ENCODE peak calls at places on chromosomes 3 and 15, in six cellular contexts. H is SJSA1, G is neural progenitor cell, X is GM23248, R is BE2C, D is testis. I is an unnamed sample.
A peak's percentile ranks its signal among the peaks of the same experiment; 100 is the strongest.

GRCh38 chr15:99212401-99212800 is 37.0 kb downstream of the TTC23 start:
- DNase-seq in D (peak; percentile 49), G (no peak), X (peak; percentile 24), R (peak; percentile 57), H (peak; percentile 88), I (no peak)

GRCh38 chr15:45340429-45340828 is 37.9 kb downstream of the GATM start:
- DNase-seq in X (no peak), D (no peak), G (no peak), H (no peak), R (no peak), I (no peak)

GRCh38 chr15:81723758-81724157 is 322.1 kb downstream of the MEX3B start:
- DNase-seq in D (no peak), X (no peak), H (no peak), G (no peak), R (no peak), I (no peak)

GRCh38 chr3:44892689-44893088 is 18.3 kb downstream of the TGM4 start:
- DNase-seq in D (no peak), H (no peak), X (no peak), R (no peak), G (no peak), I (no peak)

GRCh38 chr3:55690161-55690560 is 203.1 kb upstream of the WNT5A start:
- DNase-seq in H (no peak), D (no peak), X (no peak), G (peak; percentile 64), R (no peak), I (no peak)

GRCh38 chr3:46114324-46114988 is 87.2 kb upstream of the XCR1 start:
- DNase-seq in H (peak; percentile 51), G (no peak), X (peak; percentile 77), D (no peak), R (no peak), I (no peak)

GRCh38 chr3:133271491-133271890 is 128.4 kb upstream of the BFSP2 start:
- DNase-seq in X (peak; percentile 47), G (peak; percentile 18), H (no peak), D (no peak), R (no peak), I (no peak)

GRCh38 chr15:47516576-47517371 is 200.5 kb upstream of the SEMA6D start:
- DNase-seq in G (no peak), H (no peak), X (peak; percentile 78), R (no peak), D (no peak), I (no peak)

GRCh38 chr3:129224984-129225393 is 24.4 kb upstream of the COPG1 start:
- DNase-seq in R (peak; percentile 53), G (no peak), H (no peak), D (peak; percentile 91), X (peak; percentile 89), I (no peak)

GRCh38 chr15:39403674-39404117 is 177.2 kb upstream of the THBS1 start:
- DNase-seq in D (no peak), R (no peak), X (peak; percentile 57), G (no peak), H (no peak), I (no peak)

GRCh38 chr3:35857004-35857403 is 217.7 kb downstream of the ARPP21 start:
- DNase-seq in D (no peak), H (no peak), R (no peak), G (no peak), X (no peak), I (no peak)

GRCh38 chr15:34109775-34110663 is 8.1 kb downstream of the PGBD4 start:
- DNase-seq in R (peak; percentile 15), G (peak; percentile 32), D (no peak), X (peak; percentile 67), H (no peak), I (peak; percentile 47)

GRCh38 chr3:108486910-108487309 is 23.5 kb downstream of the MYH15 start:
- DNase-seq in H (no peak), D (no peak), X (peak; percentile 66), R (peak; percentile 76), G (no peak), I (peak; percentile 21)

GRCh38 chr3:39065197-39065596 is 13.4 kb downstream of the WDR48 start:
- DNase-seq in H (no peak), G (peak; percentile 69), X (peak; percentile 78), D (peak; percentile 28), R (peak; percentile 10), I (peak; percentile 36)

GRCh38 chr3:150602426-150603089 is 563 bp upstream of the SELENOT start:
- DNase-seq in R (no peak), H (no peak), X (peak; percentile 4), G (no peak), D (no peak), I (no peak)

GRCh38 chr15:56047354-56047753 is 53.9 kb upstream of the NEDD4 start:
- DNase-seq in G (no peak), D (no peak), X (peak; percentile 31), R (no peak), H (no peak), I (no peak)

GRCh38 chr3:45753095-45753494 is 43.2 kb downstream of the SLC6A20 start:
- DNase-seq in G (no peak), H (no peak), X (peak; percentile 15), R (no peak), D (no peak), I (no peak)

GRCh38 chr15:41980654-41981323 is 8.4 kb upstream of the EHD4 start:
- DNase-seq in R (no peak), D (no peak), H (peak; percentile 22), X (no peak), G (no peak), I (no peak)

GRCh38 chr3:18234717-18235335 is 190.3 kb downstream of the SATB1 start:
- DNase-seq in D (no peak), H (no peak), X (no peak), G (no peak), R (no peak), I (no peak)

GRCh38 chr3:13628841-13629551 is 80.1 kb downstream of the FBLN2 start:
- DNase-seq in H (no peak), G (no peak), R (no peak), X (no peak), D (no peak), I (no peak)

GRCh38 chr3:58462829-58463180 is 29.1 kb upstream of the KCTD6 start:
- DNase-seq in D (no peak), H (no peak), R (no peak), X (no peak), G (peak; percentile 14), I (no peak)

GRCh38 chr3:58463942-58464271 is 28.0 kb upstream of the KCTD6 start:
- DNase-seq in R (no peak), X (no peak), G (no peak), H (no peak), D (no peak), I (no peak)

GRCh38 chr3:58466899-58467563 is 24.9 kb upstream of the KCTD6 start:
- DNase-seq in X (no peak), H (no peak), G (no peak), R (no peak), D (no peak), I (no peak)

GRCh38 chr3:58464875-58465274 is 27.0 kb upstream of the KCTD6 start:
- DNase-seq in D (no peak), R (peak; percentile 9), H (no peak), X (peak; percentile 14), G (no peak), I (no peak)

GRCh38 chr3:58463181-58463941 is 28.5 kb upstream of the KCTD6 start:
- DNase-seq in R (peak; percentile 70), H (peak; percentile 83), G (peak; percentile 77), D (peak; percentile 75), X (peak; percentile 94), I (peak; percentile 87)
- H3K4me3 ChIP-seq in R (no peak overlapping the region), H (no peak overlapping the region), G (no peak overlapping the region), D (no peak overlapping the region), X (peak overlapping the region; percentile 48), I (no peak overlapping the region)

DNA sequence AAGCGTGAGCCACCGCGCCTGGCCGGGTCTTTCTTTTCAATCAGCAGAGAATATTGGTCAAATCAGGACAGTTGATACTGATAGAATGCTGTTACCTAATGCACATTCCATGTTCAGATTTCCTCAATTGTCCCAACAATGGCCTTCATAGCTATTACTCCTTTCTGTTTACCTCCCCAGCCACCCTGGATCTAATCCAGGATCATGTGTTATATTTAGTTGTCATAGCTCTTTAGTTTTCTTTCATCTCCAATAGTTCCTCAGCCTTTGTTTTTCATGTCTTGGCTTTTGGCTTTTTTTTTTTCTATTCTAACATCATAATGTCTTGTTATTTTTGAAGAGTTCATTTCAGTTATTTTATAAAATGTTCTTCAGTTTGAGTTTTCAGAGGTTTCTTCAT is 14.6 kb downstream of the USP3 start:
- DNase-seq in G (no peak), R (no peak), H (no peak), D (no peak), X (no peak), I (no peak)
- H3K4me1 ChIP-seq in G (peaks cover 21% of the 10 kb centered on the region), R (peaks cover 28% of the 10 kb centered on the region), H (peaks cover 42% of the 10 kb centered on the region), D (peaks cover 54% of the 10 kb centered on the region), X (peaks cover 47% of the 10 kb centered on the region), I (peaks cover 33% of the 10 kb centered on the region)

GRCh38 chr3:125351152-125351551 is 24.0 kb downstream of the ZNF148 start:
- DNase-seq in X (no peak), D (no peak), G (no peak), R (no peak), H (no peak), I (no peak)

GRCh38 chr3:125350597-125350996 is 24.5 kb downstream of the ZNF148 start:
- DNase-seq in G (no peak), R (no peak), H (no peak), D (no peak), X (no peak), I (no peak)

GRCh38 chr3:125353128-125353527 is 22.0 kb downstream of the ZNF148 start:
- DNase-seq in X (no peak), H (no peak), D (no peak), G (no peak), R (no peak), I (no peak)

GRCh38 chr3:125353659-125354058 is 21.5 kb downstream of the ZNF148 start:
- DNase-seq in R (no peak), G (no peak), D (no peak), H (no peak), X (no peak), I (no peak)

DNA sequence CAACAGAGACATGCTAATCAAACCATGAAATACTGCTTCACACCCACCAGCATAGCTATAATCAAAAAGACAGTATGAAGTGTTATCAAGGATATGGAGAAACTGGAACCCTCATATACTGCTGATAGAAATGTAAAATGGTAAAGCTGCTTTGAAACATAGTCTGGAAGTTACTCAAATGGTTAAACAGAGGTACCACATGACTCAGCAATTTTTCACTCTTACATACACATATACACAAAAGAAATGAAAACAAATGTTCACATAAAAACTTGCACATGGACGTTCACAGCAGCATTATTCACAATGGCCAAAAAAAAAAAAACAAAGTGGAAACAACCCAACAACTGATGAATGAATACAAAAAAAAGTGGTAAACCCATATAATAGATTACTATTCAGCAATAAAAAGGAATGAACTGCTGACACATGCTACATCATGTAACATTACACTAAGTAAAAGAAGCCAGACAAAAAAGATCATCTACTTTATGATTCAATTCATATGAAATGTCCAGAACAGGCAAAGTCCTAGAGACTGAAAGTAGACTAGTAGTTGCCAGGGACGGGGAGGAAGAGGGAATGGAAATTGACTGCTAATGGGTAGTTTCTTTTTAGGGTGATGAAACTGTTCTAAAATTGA is 23.2 kb downstream of the ZNF148 start:
- DNase-seq in X (peak; percentile 82), G (no peak), H (no peak), D (no peak), R (no peak), I (no peak)
- H3K4me3 ChIP-seq in X (peak overlapping the region; percentile 12), G (no peak overlapping the region), H (no peak overlapping the region), D (no peak overlapping the region), R (no peak overlapping the region), I (no peak overlapping the region)

DNA sequence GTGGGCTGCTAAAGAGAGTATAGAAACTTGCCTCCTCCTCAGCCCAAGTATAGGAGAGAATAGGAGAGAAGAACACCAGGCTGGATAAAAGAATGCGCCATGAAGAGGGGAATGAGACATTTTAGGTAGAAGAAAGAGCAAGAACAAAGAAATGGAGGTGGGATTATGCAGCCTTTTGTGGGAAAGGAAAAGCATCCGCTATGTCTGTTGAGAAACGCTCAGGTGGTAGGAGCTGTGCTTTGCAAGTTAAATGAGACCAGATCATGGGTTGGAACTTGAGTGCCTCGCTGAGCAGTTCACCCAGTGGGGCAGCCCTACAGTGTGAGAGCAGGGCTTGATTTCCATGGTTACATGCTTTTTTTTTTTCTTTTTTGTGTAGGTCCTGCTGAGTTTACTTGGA is 11.5 kb upstream of the RTP1 start:
- DNase-seq in D (no peak), G (peak; percentile 36), R (no peak), H (no peak), X (no peak), I (peak; percentile 20)
- H3K4me1 ChIP-seq in D (no peaks in the 10 kb centered on the region), G (peaks cover 20% of the 10 kb centered on the region), R (no peaks in the 10 kb centered on the region), H (peaks cover 30% of the 10 kb centered on the region), X (peaks cover 46% of the 10 kb centered on the region), I (peaks cover 31% of the 10 kb centered on the region)

I was measured in HAP-1.